ENCODE peak calls at places on chromosomes 11 and 22, in eight cellular contexts. S is H1, I is OCI-LY7, G is colonic mucosa, V is cardiac muscle cell, O is pancreas, M is prostate gland, P is endothelial cell of umbilical vein. N is an unnamed sample.

GRCh38 chr11:62081378-62082291 is 42.2 kb upstream of the INCENP start:
- DNase-seq in S (peak; percentile 95), I (peak; percentile 58), G (peak; percentile 83), V (peak; percentile 78), O (peak; percentile 92), M (peak; percentile 69), P (peak; percentile 74), N (peak; percentile 84)

GRCh38 chr11:94768602-94769511 is 701 bp downstream of the AMOTL1 start:
- DNase-seq in S (peak; percentile 63), I (no peak), G (no peak), V (peak; percentile 54), O (peak; percentile 83), M (peak; percentile 51), P (peak; percentile 57), N (peak; percentile 83)

GRCh38 chr11:14267861-14268635 is 90.9 kb downstream of the RRAS2 start:
- DNase-seq in S (peak; percentile 41), I (no peak), G (no peak), V (no peak), O (no peak), M (no peak), P (no peak), N (no peak)

GRCh38 chr22:48920776-48921241 is 906.9 kb downstream of the BRD1 start:
- DNase-seq in S (peak; percentile 37), I (no peak), G (no peak), V (no peak), O (no peak), M (no peak), P (no peak), N (peak; percentile 47)

GRCh38 chr11:92765965-92766371 is 203.5 kb upstream of the MTNR1B start:
- DNase-seq in S (peak; percentile 66), I (no peak), G (peak; percentile 17), V (peak; percentile 79), O (no peak), M (no peak), P (peak; percentile 63), N (no peak)

GRCh38 chr11:111982019-111982464 is 43.2 kb upstream of the DLAT start:
- DNase-seq in S (peak; percentile 81), I (peak; percentile 77), G (peak; percentile 90), V (peak; percentile 58), O (peak; percentile 71), M (peak; percentile 87), P (peak; percentile 59), N (peak; percentile 73)

GRCh38 chr22:19478466-19479357 is at the start of gene UFD1:
- DNase-seq in S (peak; percentile 88), I (peak; percentile 86), G (peak; percentile 83), V (peak; percentile 92), O (peak; percentile 88), M (peak; percentile 71), P (no peak), N (peak; percentile 93)

GRCh38 chr11:105274631-105275030 is 135.1 kb upstream of the CARD18 start:
- DNase-seq in S (no peak), I (no peak), G (no peak), V (no peak), O (no peak), M (no peak), P (no peak), N (no peak)

GRCh38 chr22:40665312-40665711 is 14.0 kb upstream of the MCHR1 start:
- DNase-seq in S (no peak), I (no peak), G (no peak), V (peak; percentile 50), O (no peak), M (no peak), P (no peak), N (no peak)

GRCh38 chr11:8867035-8867434 is 44.0 kb upstream of the AKIP1 start:
- DNase-seq in S (no peak), I (no peak), G (no peak), V (peak; percentile 37), O (no peak), M (no peak), P (no peak), N (no peak)

GRCh38 chr11:83355406-83355805 is 69.2 kb upstream of the CCDC90B start:
- DNase-seq in S (no peak), I (no peak), G (no peak), V (no peak), O (no peak), M (no peak), P (no peak), N (no peak)

GRCh38 chr11:95364324-95365295 is 133.6 kb upstream of the SESN3 start:
- DNase-seq in S (no peak), I (no peak), G (no peak), V (peak; percentile 34), O (no peak), M (no peak), P (no peak), N (no peak)

GRCh38 chr11:130904380-130904779 is 11.9 kb downstream of the SNX19 start:
- DNase-seq in S (no peak), I (no peak), G (no peak), V (peak; percentile 49), O (no peak), M (no peak), P (no peak), N (no peak)

GRCh38 chr11:35112056-35112845 is 26.7 kb upstream of the CD44 start:
- DNase-seq in S (no peak), I (no peak), G (no peak), V (no peak), O (no peak), M (no peak), P (no peak), N (no peak)

GRCh38 chr11:128625766-128626165 is 38.4 kb upstream of the ETS1 start:
- DNase-seq in S (no peak), I (peak; percentile 30), G (no peak), V (no peak), O (no peak), M (no peak), P (no peak), N (no peak)

GRCh38 chr11:74322667-74323066 is 11.2 kb upstream of the P4HA3 start:
- DNase-seq in S (no peak), I (no peak), G (peak; percentile 38), V (peak; percentile 60), O (no peak), M (no peak), P (no peak), N (no peak)

GRCh38 chr11:46277623-46278386 is at the start of gene CREB3L1:
- DNase-seq in S (peak; percentile 80), I (no peak), G (peak; percentile 90), V (peak; percentile 37), O (peak; percentile 86), M (peak; percentile 23), P (no peak), N (peak; percentile 80)

GRCh38 chr11:130547761-130548490 is 99.5 kb downstream of the ADAMTS15 start:
- DNase-seq in S (no peak), I (no peak), G (no peak), V (no peak), O (no peak), M (no peak), P (no peak), N (no peak)

GRCh38 chr11:20634044-20634443 is 34.6 kb downstream of the SLC6A5 start:
- DNase-seq in S (no peak), I (no peak), G (no peak), V (peak; percentile 47), O (no peak), M (no peak), P (no peak), N (no peak)

GRCh38 chr11:68120212-68121066 is 749 bp downstream of the CHKA start:
- DNase-seq in S (no peak), I (peak; percentile 67), G (peak; percentile 68), V (peak; percentile 46), O (peak; percentile 83), M (peak; percentile 58), P (peak; percentile 51), N (peak; percentile 89)

GRCh38 chr11:46900091-46900746 is 18.1 kb downstream of the LRP4 start:
- DNase-seq in S (no peak), I (no peak), G (no peak), V (no peak), O (no peak), M (no peak), P (no peak), N (no peak)

GRCh38 chr11:32469791-32470190 is 34.5 kb upstream of the WT1 start:
- DNase-seq in S (no peak), I (no peak), G (no peak), V (no peak), O (no peak), M (no peak), P (no peak), N (no peak)

GRCh38 chr11:28490763-28491382 is 382.7 kb downstream of the METTL15 start:
- DNase-seq in S (no peak), I (no peak), G (no peak), V (peak; percentile 63), O (no peak), M (no peak), P (no peak), N (no peak)

DNA sequence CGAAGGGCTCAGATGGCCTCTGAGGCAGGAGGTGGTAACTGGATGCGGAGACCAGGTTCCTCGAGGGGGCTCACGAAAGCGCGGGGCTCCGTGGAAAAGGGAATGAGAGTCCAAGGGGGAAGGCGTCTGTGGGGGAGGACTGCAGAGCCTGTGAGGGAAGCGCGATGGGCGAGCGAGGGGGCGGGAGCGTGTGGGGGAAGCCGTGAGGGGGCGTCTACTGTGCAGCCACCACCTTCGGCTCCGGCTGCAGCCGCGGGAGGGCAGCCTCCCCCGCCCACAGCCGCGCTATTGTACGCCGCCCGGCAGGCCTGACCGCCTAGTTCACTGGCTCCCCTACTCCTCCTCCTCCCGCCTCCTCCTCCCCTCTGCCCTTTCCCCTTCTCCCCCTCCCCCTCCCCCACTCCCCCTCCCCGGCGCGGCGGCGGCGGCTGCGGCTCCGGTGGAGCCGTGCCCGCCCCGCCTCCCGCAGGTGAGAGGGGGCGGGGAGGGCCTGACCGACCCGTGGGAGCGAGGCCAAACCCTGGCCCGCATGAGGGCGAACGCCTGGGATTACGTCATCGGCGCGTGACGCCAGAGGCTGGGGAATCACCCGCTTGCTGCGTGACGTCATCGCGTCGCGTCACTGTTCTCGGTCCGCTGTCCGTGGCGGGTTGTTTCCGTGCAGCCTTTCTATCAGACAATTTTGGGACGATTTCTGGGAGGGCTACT is at the start of gene PAK1:
- DNase-seq in S (peak; percentile 94), I (no peak), G (peak; percentile 93), V (peak; percentile 91), O (peak; percentile 95), M (peak; percentile 80), P (peak; percentile 49), N (peak; percentile 95)
- TF ChIP-seq CTCF in S (peak; percentile 12), I (no peak), G (no peak), V (no peak), O (no peak), M (no peak), P (peak; percentile 44), N (no peak)

GRCh38 chr22:23277583-23278295 is 97.4 kb downstream of the BCR start:
- DNase-seq in S (no peak), I (no peak), G (no peak), V (no peak), O (no peak), M (no peak), P (no peak), N (no peak)
- H3K36me3 ChIP-seq in S (peaks cover 28% of the 10 kb centered on the region), I (peaks cover 32% of the 10 kb centered on the region), G (peaks cover 3% of the 10 kb centered on the region), V (peaks cover 16% of the 10 kb centered on the region), O (peaks cover 18% of the 10 kb centered on the region), M (no peaks in the 10 kb centered on the region), P (peaks cover 72% of the 10 kb centered on the region), N (peaks cover 48% of the 10 kb centered on the region)

GRCh38 chr11:499201-500076 is 7.6 kb downstream of the RNH1 start:
- DNase-seq in S (no peak), I (no peak), G (no peak), V (no peak), O (no peak), M (no peak), P (no peak), N (no peak)
- H3K27ac ChIP-seq in S (no peak overlapping the region), I (no peak overlapping the region), G (no peak overlapping the region), V (no peak overlapping the region), O (no peak overlapping the region), M (no peak overlapping the region), P (no peak overlapping the region), N (no peak overlapping the region)

GRCh38 chr11:126533560-126533959 is 178.1 kb downstream of the ST3GAL4 start:
- DNase-seq in S (no peak), I (no peak), G (no peak), V (no peak), O (no peak), M (no peak), P (no peak), N (no peak)
- TF ChIP-seq CTCF in S (no peak), I (peak; percentile 30), G (no peak), V (no peak), O (no peak), M (no peak), P (no peak), N (no peak)